ENCODE peak calls at places on chromosomes 6 and 20, in ten cellular contexts. D is ascending aorta; R is HFFc6; L is spleen; Z is stimulated activated CD8-positive, alpha-beta memory T cell treated with anti-CD3 and anti-CD28 coated beads, Interleukin-15, amount 100 ng/mL, for 1 hour; I is effector CD4-positive, alpha-beta T cell; B is OCI-M1; N is esophagus muscularis mucosa; C is NCI-H345; G is CD14-positive monocyte. U is an unnamed sample.

GRCh38 chr6:28985396-28986164 is 19.5 kb downstream of the ZNF311 start:
- DNase-seq in G (no peak), D (peak), C (peak), R (peak), I (no peak), N (peak), B (peak), L (peak), Z (no peak), U (peak)

GRCh38 chr6:99933129-99933528 is 60.9 kb downstream of the MCHR2 start:
- DNase-seq in Z (no peak), R (peak), N (no peak), I (no peak), G (no peak), C (no peak), L (no peak), B (no peak), D (no peak), U (no peak)

GRCh38 chr20:57459897-57460663 is 64.9 kb downstream of the CTCFL start:
- DNase-seq in G (no peak), C (no peak), N (no peak), B (no peak), I (no peak), Z (no peak), D (no peak), L (no peak), R (no peak), U (no peak)

GRCh38 chr6:88166901-88167624 is 916 bp upstream of the CNR1 start:
- DNase-seq in C (peak), D (no peak), I (no peak), L (peak), N (no peak), Z (no peak), B (no peak), G (no peak), R (no peak), U (no peak)

GRCh38 chr6:41200901-41201783 is at the start of gene TREML2:
- DNase-seq in B (peak), R (no peak), Z (no peak), L (peak), N (peak), G (no peak), D (no peak), C (no peak), I (no peak), U (no peak)

GRCh38 chr20:62929051-62929538 is 2.8 kb upstream of the DIDO1 start:
- DNase-seq in G (no peak), N (no peak), D (peak), L (peak), B (peak), I (peak), R (peak), C (no peak), Z (no peak), U (no peak)

GRCh38 chr20:56409521-56409920 is 2.5 kb upstream of the CASS4 start:
- DNase-seq in B (no peak), L (no peak), G (peak), I (no peak), C (no peak), Z (no peak), N (no peak), D (no peak), R (no peak), U (no peak)

GRCh38 chr6:118468682-118469465 is 79.2 kb upstream of the PLN start:
- DNase-seq in G (no peak), B (no peak), N (no peak), D (no peak), C (peak), Z (no peak), I (no peak), L (no peak), R (no peak), U (peak)

GRCh38 chr20:34834459-34834893 is 9.0 kb upstream of the NCOA6 start:
- DNase-seq in R (peak), D (no peak), C (peak), Z (no peak), L (no peak), I (no peak), B (peak), G (no peak), N (no peak), U (peak)

GRCh38 chr20:16691381-16691780 is 38.4 kb upstream of the SNRPB2 start:
- DNase-seq in R (no peak), G (no peak), N (no peak), L (no peak), Z (no peak), C (no peak), I (no peak), D (no peak), B (no peak), U (no peak)

GRCh38 chr20:5919634-5920544 is 30.4 kb downstream of the TRMT6 start:
- DNase-seq in I (no peak), N (peak), G (no peak), L (no peak), R (no peak), D (no peak), B (no peak), C (no peak), Z (no peak), U (no peak)

GRCh38 chr6:168873266-168873665 is 380.4 kb downstream of the THBS2 start:
- DNase-seq in Z (no peak), I (no peak), R (no peak), N (no peak), D (no peak), L (no peak), B (no peak), C (no peak), G (no peak), U (no peak)

GRCh38 chr20:17616480-17617211 is 46.8 kb downstream of the DSTN start:
- DNase-seq in L (peak), G (no peak), I (no peak), D (peak), R (no peak), Z (no peak), C (no peak), B (no peak), N (no peak), U (no peak)

GRCh38 chr6:20455175-20456075 is 53.7 kb downstream of the E2F3 start:
- DNase-seq in N (no peak), Z (no peak), I (no peak), B (no peak), L (no peak), C (no peak), R (peak), G (no peak), D (no peak), U (no peak)

GRCh38 chr20:36104856-36105255 is 49.7 kb upstream of the EPB41L1 start:
- DNase-seq in N (no peak), C (no peak), Z (no peak), B (no peak), R (no peak), L (no peak), G (no peak), I (no peak), D (no peak), U (no peak)

GRCh38 chr20:19427480-19427879 is 215.0 kb downstream of the SLC24A3 start:
- DNase-seq in L (no peak), I (no peak), G (no peak), D (no peak), Z (no peak), N (peak), B (no peak), C (no peak), R (no peak), U (no peak)

GRCh38 chr20:61570796-61571195 is 318.7 kb downstream of the CDH4 start:
- DNase-seq in B (no peak), D (no peak), C (no peak), G (no peak), R (no peak), L (peak), Z (no peak), I (no peak), N (no peak), U (no peak)

GRCh38 chr6:29797120-29797519 is 30.5 kb upstream of the HLA-G start:
- DNase-seq in Z (no peak), N (no peak), D (no peak), L (no peak), I (no peak), R (peak), G (no peak), C (no peak), B (peak), U (no peak)

GRCh38 chr20:5658897-5659296 is 91.3 kb upstream of the SHLD1 start:
- DNase-seq in I (peak), Z (no peak), R (peak), D (peak), C (peak), B (peak), N (no peak), G (peak), L (peak), U (peak)

GRCh38 chr6:45422541-45423110 is 44.9 kb upstream of the SUPT3H start:
- DNase-seq in L (peak), I (peak), Z (no peak), G (peak), C (peak), D (no peak), R (peak), N (no peak), B (no peak), U (no peak)

GRCh38 chr6:143822584-143823024 is 20.5 kb upstream of the LTV1 start:
- DNase-seq in R (peak), B (peak), N (no peak), D (no peak), G (no peak), Z (no peak), C (no peak), I (no peak), L (no peak), U (no peak)

GRCh38 chr6:20876016-20876415 is 341.8 kb downstream of the CDKAL1 start:
- DNase-seq in D (no peak), G (no peak), N (no peak), Z (no peak), R (peak), L (no peak), I (no peak), B (no peak), C (no peak), U (no peak)

GRCh38 chr6:13908955-13909381 is 15.8 kb upstream of the RNF182 start:
- DNase-seq in L (no peak), G (no peak), D (no peak), Z (no peak), R (peak), B (peak), C (peak), I (peak), N (no peak), U (peak)

GRCh38 chr20:41133709-41134361 is 3.5 kb upstream of the PLCG1 start:
- DNase-seq in R (no peak), Z (no peak), L (no peak), D (no peak), C (no peak), N (no peak), B (no peak), I (peak), G (no peak), U (no peak)

GRCh38 chr6:138403324-138403800 is 661 bp upstream of the HEBP2 start:
- DNase-seq in G (no peak), L (peak), I (peak), D (no peak), R (no peak), Z (peak), C (peak), N (peak), B (peak), U (peak)

U was measured in NCI-H1092 treated with DMSO at 0.1 percent for 48 hours.